ENCODE peak calls at places on chromosomes 13 and 19, in five cellular contexts. J, Q, R, U and A are unnamed samples.
A peak's percentile ranks its signal among the peaks of the same experiment; 100 is the strongest.

GRCh38 chr19:29644179-29644578 is 21.1 kb upstream of the PLEKHF1 start:
- DNase-seq in J (no peak), Q (no peak), R (no peak), U (no peak), A (no peak)

GRCh38 chr13:42211704-42212103 is 60.2 kb upstream of the AKAP11 start:
- DNase-seq in J (no peak), Q (no peak), R (peak; percentile 16), U (no peak), A (no peak)

GRCh38 chr19:45440873-45441654 is 17.3 kb upstream of the ERCC1 start:
- DNase-seq in J (no peak), Q (no peak), R (peak; percentile 37), U (peak; percentile 49), A (peak; percentile 72)

GRCh38 chr19:46125447-46125846 is 959 bp upstream of the IGFL3 start:
- DNase-seq in J (no peak), Q (no peak), R (no peak), U (no peak), A (no peak)

GRCh38 chr19:10268077-10268476 is 2.8 kb upstream of the ICAM1 start:
- DNase-seq in J (no peak), Q (no peak), R (no peak), U (no peak), A (no peak)

GRCh38 chr19:40348961-40349507 is 539 bp downstream of the PLD3 start:
- DNase-seq in J (peak; percentile 29), Q (no peak), R (peak; percentile 51), U (peak; percentile 39), A (no peak)

GRCh38 chr19:33389574-33390119 is 16.1 kb downstream of the CEBPG start:
- DNase-seq in J (no peak), Q (no peak), R (no peak), U (no peak), A (no peak)

GRCh38 chr13:39516140-39516539 is 86.9 kb downstream of the LHFPL6 start:
- DNase-seq in J (no peak), Q (no peak), R (peak; percentile 55), U (no peak), A (no peak)

GRCh38 chr19:33906578-33907335 is 110.1 kb downstream of the KCTD15 start:
- DNase-seq in J (peak; percentile 43), Q (peak; percentile 20), R (peak; percentile 34), U (peak; percentile 58), A (peak; percentile 58)

GRCh38 chr19:40756502-40757110 is 5.6 kb downstream of the SNRPA start:
- DNase-seq in J (no peak), Q (no peak), R (no peak), U (no peak), A (no peak)

GRCh38 chr13:40993987-40994386 is 25.1 kb downstream of the ELF1 start:
- DNase-seq in J (peak; percentile 81), Q (no peak), R (no peak), U (no peak), A (peak; percentile 32)

GRCh38 chr13:105346141-105346766 is 1189.2 kb downstream of the EFNB2 start:
- DNase-seq in J (no peak), Q (no peak), R (peak; percentile 92), U (no peak), A (no peak)

GRCh38 chr13:95207769-95208366 is 93.4 kb downstream of the ABCC4 start:
- DNase-seq in J (no peak), Q (no peak), R (no peak), U (no peak), A (no peak)

GRCh38 chr19:28864024-28864503 is 348.9 kb downstream of the UQCRFS1 start:
- DNase-seq in J (no peak), Q (no peak), R (no peak), U (no peak), A (no peak)

GRCh38 chr19:2207008-2207407 is 29.1 kb downstream of the PLEKHJ1 start:
- DNase-seq in J (no peak), Q (no peak), R (no peak), U (no peak), A (no peak)

GRCh38 chr19:57886046-57886445 is 2.8 kb downstream of the ZNF814 start:
- DNase-seq in J (no peak), Q (no peak), R (no peak), U (no peak), A (no peak)

GRCh38 chr19:11242864-11243797 is 3.7 kb downstream of the ANGPTL8 start:
- DNase-seq in J (peak; percentile 94), Q (peak; percentile 93), R (peak; percentile 41), U (peak; percentile 92), A (peak; percentile 95)

GRCh38 chr13:72763411-72763810 is 18.3 kb downstream of the DIS3 start:
- DNase-seq in J (no peak), Q (no peak), R (no peak), U (no peak), A (no peak)

GRCh38 chr19:39389621-39390414 is 1.1 kb downstream of the PAF1 start:
- DNase-seq in J (no peak), Q (no peak), R (no peak), U (no peak), A (no peak)

GRCh38 chr13:100826441-100826840 is 151.8 kb upstream of the TMTC4 start:
- DNase-seq in J (no peak), Q (no peak), R (no peak), U (no peak), A (no peak)

GRCh38 chr13:102983496-102983895 is 82.7 kb downstream of the SLC10A2 start:
- DNase-seq in J (no peak), Q (no peak), R (no peak), U (no peak), A (no peak)

GRCh38 chr13:99856021-99856420 is 115.5 kb downstream of the ZIC5 start:
- DNase-seq in J (no peak), Q (no peak), R (no peak), U (no peak), A (no peak)

GRCh38 chr19:17159466-17160393 is 55.4 kb upstream of the USE1 start:
- DNase-seq in J (no peak), Q (no peak), R (peak; percentile 2), U (no peak), A (peak; percentile 91)

GRCh38 chr13:99658266-99658991 is 157.2 kb downstream of the TM9SF2 start:
- DNase-seq in J (no peak), Q (peak; percentile 39), R (peak; percentile 33), U (peak; percentile 83), A (peak; percentile 81)

GRCh38 chr19:43934985-43935708 is at the start of gene ZNF45:
- DNase-seq in J (peak; percentile 89), Q (peak; percentile 88), R (peak; percentile 82), U (peak; percentile 94), A (peak; percentile 86)

GRCh38 chr13:35780613-35781012 is 304.1 kb upstream of the MAB21L1 start:
- DNase-seq in J (no peak), Q (no peak), R (no peak), U (no peak), A (no peak)

GRCh38 chr13:65913173-65913572 is 1317.0 kb downstream of the PCDH9 start:
- DNase-seq in J (no peak), Q (no peak), R (peak; percentile 89), U (no peak), A (no peak)

GRCh38 chr13:51297556-51297955 is 41.9 kb upstream of the SERPINE3 start:
- DNase-seq in J (no peak), Q (no peak), R (no peak), U (no peak), A (no peak)

GRCh38 chr19:16001481-16002312 is 52.9 kb downstream of the OR10H4 start:
- DNase-seq in J (peak; percentile 35), Q (no peak), R (peak; percentile 10), U (no peak), A (no peak)

GRCh38 chr13:50244913-50245574 is 229.8 kb downstream of the KCNRG start:
- DNase-seq in J (peak; percentile 38), Q (no peak), R (peak; percentile 91), U (no peak), A (no peak)

GRCh38 chr13:50248537-50249521 is 233.6 kb downstream of the KCNRG start:
- DNase-seq in J (no peak), Q (no peak), R (no peak), U (no peak), A (no peak)

GRCh38 chr13:50241479-50241878 is 226.2 kb downstream of the KCNRG start:
- DNase-seq in J (no peak), Q (no peak), R (no peak), U (no peak), A (no peak)

GRCh38 chr13:50244355-50244912 is 229.2 kb downstream of the KCNRG start:
- DNase-seq in J (no peak), Q (no peak), R (peak; percentile 16), U (no peak), A (no peak)

DNA sequence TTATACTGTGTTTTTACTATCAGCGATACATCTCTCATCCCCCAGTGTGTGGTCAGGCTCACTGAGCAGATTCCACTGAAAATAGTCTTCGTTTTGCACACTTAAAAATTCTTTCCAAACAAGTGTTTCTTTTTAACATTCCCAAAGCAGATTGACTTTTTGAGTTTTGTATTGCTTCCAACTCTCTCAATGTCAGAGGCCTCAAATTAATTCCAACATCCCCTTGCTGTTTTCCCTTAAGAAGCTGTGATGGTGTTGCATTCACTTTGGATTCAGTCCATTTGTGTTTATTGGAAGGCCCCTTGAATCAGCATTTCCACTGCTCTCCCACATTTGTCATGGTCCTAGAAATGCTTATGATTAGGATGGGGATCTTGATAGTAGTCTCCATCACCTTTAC is 228.7 kb downstream of the KCNRG start:
- DNase-seq in J (no peak), Q (no peak), R (no peak), U (no peak), A (no peak)
- H3K27ac ChIP-seq in J (no peak overlapping the region), Q (no peak overlapping the region), R (no peak overlapping the region), U (no peak overlapping the region), A (no peak overlapping the region)

GRCh38 chr13:113105032-113105993 is at the start of gene F7:
- DNase-seq in J (no peak), Q (no peak), R (no peak), U (no peak), A (no peak)

GRCh38 chr13:113106666-113107065 is 1.1 kb downstream of the F7 start:
- DNase-seq in J (no peak), Q (peak; percentile 14), R (no peak), U (no peak), A (no peak)

GRCh38 chr13:113102727-113103126 is 2.9 kb upstream of the F7 start:
- DNase-seq in J (no peak), Q (no peak), R (no peak), U (no peak), A (no peak)

GRCh38 chr13:113103646-113104045 is 1.9 kb upstream of the F7 start:
- DNase-seq in J (no peak), Q (no peak), R (no peak), U (no peak), A (no peak)

DNA sequence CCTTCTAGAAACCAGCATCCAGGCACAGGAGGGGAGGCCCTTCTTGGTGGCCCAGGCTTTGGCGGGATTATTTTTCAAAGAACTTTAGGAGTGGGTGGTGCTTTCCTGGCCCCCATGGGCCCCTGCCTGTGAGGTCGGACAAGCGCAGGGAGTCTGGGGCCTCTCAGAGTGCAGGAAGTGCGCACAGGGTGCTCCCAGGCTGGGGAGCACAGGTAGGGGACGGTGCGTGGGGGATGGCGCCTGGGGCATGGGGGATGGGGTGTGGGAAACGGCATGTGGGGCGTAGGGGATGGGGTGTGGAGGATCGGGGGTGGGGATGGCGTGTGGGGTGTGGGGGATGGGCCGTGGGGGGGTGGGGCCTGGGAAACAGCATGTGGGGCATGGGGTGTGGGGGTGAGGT is 462 bp downstream of the F7 start:
- DNase-seq in J (no peak), Q (peak; percentile 1), R (no peak), U (no peak), A (no peak)
- H3K27ac ChIP-seq in J (no peak overlapping the region), Q (no peak overlapping the region), R (no peak overlapping the region), U (no peak overlapping the region), A (no peak overlapping the region)

GRCh38 chr19:1018932-1019615 is 1.8 kb downstream of the TMEM259 start:
- DNase-seq in J (no peak), Q (no peak), R (no peak), U (no peak), A (no peak)
- H3K27ac ChIP-seq in J (no peak overlapping the region), Q (peak overlapping the region; percentile 94), R (no peak overlapping the region), U (no peak overlapping the region), A (no peak overlapping the region)

GRCh38 chr19:55147408-55148251 is 1.4 kb downstream of the TNNT1 start:
- DNase-seq in J (no peak), Q (peak; percentile 67), R (no peak), U (peak; percentile 83), A (peak; percentile 61)
- H3K27ac ChIP-seq in J (no peak overlapping the region), Q (peak overlapping the region; percentile 82), R (no peak overlapping the region), U (no peak overlapping the region), A (no peak overlapping the region)